ENCODE peak calls at places on chromosomes 2 and 18, in nine cellular contexts. One of them, this sample, is unnamed.

GRCh38 chr18:30358545-30358944 is 684.0 kb downstream of the DSC3 start:
- DNase-seq in ovary: no peak
- DNase-seq in HAP-1: no peak
- DNase-seq in uterus: no peak
- DNase-seq in tibial artery: no peak
- DNase-seq in transverse colon: no peak
- DNase-seq in MM.1S: no peak
- DNase-seq in GM23248: peak; percentile 39
- DNase-seq in endodermal cell: no peak
- DNase-seq in this sample: no peak

GRCh38 chr2:239731998-239732665 is 293.0 kb downstream of the NDUFA10 start:
- DNase-seq in tibial artery: peak; percentile 33
- DNase-seq in HAP-1: no peak
- DNase-seq in ovary: no peak
- DNase-seq in transverse colon: no peak
- DNase-seq in GM23248: no peak
- DNase-seq in endodermal cell: no peak
- DNase-seq in uterus: no peak
- DNase-seq in MM.1S: no peak
- DNase-seq in this sample: no peak

GRCh38 chr2:51534176-51534575 is 502.2 kb upstream of the NRXN1 start:
- DNase-seq in tibial artery: no peak
- DNase-seq in uterus: no peak
- DNase-seq in transverse colon: no peak
- DNase-seq in MM.1S: no peak
- DNase-seq in HAP-1: no peak
- DNase-seq in ovary: no peak
- DNase-seq in endodermal cell: no peak
- DNase-seq in GM23248: no peak
- DNase-seq in this sample: no peak

GRCh38 chr2:157628532-157629415 is at the start of gene ACVR1C:
- DNase-seq in MM.1S: peak; percentile 84
- DNase-seq in ovary: peak; percentile 51
- DNase-seq in transverse colon: peak; percentile 90
- DNase-seq in tibial artery: peak; percentile 70
- DNase-seq in GM23248: peak; percentile 79
- DNase-seq in HAP-1: peak; percentile 82
- DNase-seq in uterus: peak; percentile 15
- DNase-seq in endodermal cell: peak; percentile 97
- DNase-seq in this sample: peak; percentile 58

GRCh38 chr2:24365051-24365450 is 4.7 kb upstream of the ITSN2 start:
- DNase-seq in tibial artery: peak; percentile 92
- DNase-seq in MM.1S: no peak
- DNase-seq in ovary: peak; percentile 63
- DNase-seq in HAP-1: no peak
- DNase-seq in transverse colon: peak; percentile 86
- DNase-seq in endodermal cell: no peak
- DNase-seq in uterus: peak; percentile 69
- DNase-seq in GM23248: peak; percentile 26
- DNase-seq in this sample: peak; percentile 61

GRCh38 chr2:16466821-16467151 is 198.8 kb downstream of the CYRIA start:
- DNase-seq in tibial artery: no peak
- DNase-seq in ovary: no peak
- DNase-seq in transverse colon: no peak
- DNase-seq in uterus: no peak
- DNase-seq in GM23248: no peak
- DNase-seq in MM.1S: no peak
- DNase-seq in endodermal cell: no peak
- DNase-seq in HAP-1: no peak
- DNase-seq in this sample: no peak

GRCh38 chr18:7202119-7202680 is 28.7 kb upstream of the LRRC30 start:
- DNase-seq in GM23248: no peak
- DNase-seq in tibial artery: no peak
- DNase-seq in transverse colon: no peak
- DNase-seq in ovary: no peak
- DNase-seq in endodermal cell: no peak
- DNase-seq in HAP-1: no peak
- DNase-seq in uterus: no peak
- DNase-seq in MM.1S: no peak
- DNase-seq in this sample: no peak

GRCh38 chr2:8692783-8693768 is 11.2 kb downstream of the ID2 start:
- DNase-seq in ovary: peak; percentile 47
- DNase-seq in endodermal cell: peak; percentile 91
- DNase-seq in MM.1S: no peak
- DNase-seq in HAP-1: peak; percentile 70
- DNase-seq in transverse colon: peak; percentile 62
- DNase-seq in tibial artery: no peak
- DNase-seq in GM23248: no peak
- DNase-seq in uterus: no peak
- DNase-seq in this sample: no peak

GRCh38 chr18:73043231-73044000 is 175.6 kb upstream of the NETO1 start:
- DNase-seq in HAP-1: no peak
- DNase-seq in GM23248: no peak
- DNase-seq in uterus: no peak
- DNase-seq in tibial artery: no peak
- DNase-seq in MM.1S: no peak
- DNase-seq in transverse colon: no peak
- DNase-seq in endodermal cell: no peak
- DNase-seq in ovary: no peak
- DNase-seq in this sample: no peak

GRCh38 chr2:167825664-167826063 is 421.7 kb downstream of the STK39 start:
- DNase-seq in transverse colon: no peak
- DNase-seq in GM23248: no peak
- DNase-seq in ovary: no peak
- DNase-seq in tibial artery: no peak
- DNase-seq in MM.1S: no peak
- DNase-seq in HAP-1: no peak
- DNase-seq in uterus: no peak
- DNase-seq in endodermal cell: no peak
- DNase-seq in this sample: no peak

GRCh38 chr2:200417389-200417788 is 92.5 kb downstream of the KCTD18 start:
- DNase-seq in HAP-1: no peak
- DNase-seq in MM.1S: no peak
- DNase-seq in transverse colon: no peak
- DNase-seq in ovary: no peak
- DNase-seq in endodermal cell: no peak
- DNase-seq in tibial artery: no peak
- DNase-seq in GM23248: no peak
- DNase-seq in uterus: no peak
- DNase-seq in this sample: no peak

GRCh38 chr2:47174731-47175361 is 19.7 kb upstream of the STPG4 start:
- DNase-seq in GM23248: peak; percentile 82
- DNase-seq in HAP-1: peak; percentile 65
- DNase-seq in tibial artery: peak; percentile 74
- DNase-seq in ovary: peak; percentile 40
- DNase-seq in endodermal cell: peak; percentile 54
- DNase-seq in uterus: peak; percentile 57
- DNase-seq in transverse colon: peak; percentile 82
- DNase-seq in MM.1S: peak; percentile 75
- DNase-seq in this sample: peak; percentile 46

GRCh38 chr2:197799072-197799471 is 5.3 kb upstream of the PLCL1 start:
- DNase-seq in ovary: no peak
- DNase-seq in HAP-1: no peak
- DNase-seq in MM.1S: no peak
- DNase-seq in GM23248: no peak
- DNase-seq in endodermal cell: no peak
- DNase-seq in tibial artery: no peak
- DNase-seq in transverse colon: no peak
- DNase-seq in uterus: no peak
- DNase-seq in this sample: no peak

GRCh38 chr18:68104036-68104435 is 587.5 kb upstream of the DSEL start:
- DNase-seq in uterus: no peak
- DNase-seq in MM.1S: no peak
- DNase-seq in GM23248: no peak
- DNase-seq in transverse colon: no peak
- DNase-seq in HAP-1: no peak
- DNase-seq in endodermal cell: no peak
- DNase-seq in tibial artery: no peak
- DNase-seq in ovary: no peak
- DNase-seq in this sample: no peak

GRCh38 chr2:213416832-213417231 is 132.6 kb downstream of the SPAG16 start:
- DNase-seq in tibial artery: no peak
- DNase-seq in endodermal cell: no peak
- DNase-seq in transverse colon: no peak
- DNase-seq in HAP-1: no peak
- DNase-seq in GM23248: no peak
- DNase-seq in MM.1S: no peak
- DNase-seq in ovary: no peak
- DNase-seq in uterus: no peak
- DNase-seq in this sample: no peak

DNA sequence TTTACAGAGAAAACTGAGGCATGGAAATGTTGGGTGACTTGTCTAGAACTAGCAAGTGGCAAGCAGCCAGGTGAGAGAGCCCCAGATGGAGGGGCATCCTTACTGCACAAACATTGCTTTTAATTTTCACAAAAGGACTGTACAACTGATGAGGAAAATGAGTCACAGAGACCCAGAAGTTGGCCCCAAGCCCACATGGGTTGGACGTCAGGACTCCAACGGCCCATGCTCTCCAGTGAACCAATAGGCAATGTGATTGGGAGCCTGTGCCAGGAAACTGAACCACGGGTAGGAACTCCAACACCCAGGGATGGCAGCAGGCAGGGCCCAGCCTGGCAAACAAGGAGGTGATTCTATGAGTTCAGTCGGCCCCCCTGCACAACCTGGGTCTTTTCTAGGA is 50.8 kb downstream of the PID1 start:
- DNase-seq in ovary: no peak
- DNase-seq in GM23248: peak; percentile 1
- DNase-seq in endodermal cell: no peak
- DNase-seq in MM.1S: no peak
- DNase-seq in transverse colon: no peak
- DNase-seq in uterus: no peak
- DNase-seq in HAP-1: no peak
- DNase-seq in tibial artery: no peak
- DNase-seq in this sample: no peak
- H3K36me3 ChIP-seq in ovary: no peaks in the 10 kb centered on the region
- H3K36me3 ChIP-seq in GM23248: no peaks in the 10 kb centered on the region
- H3K36me3 ChIP-seq in endodermal cell: no peaks in the 10 kb centered on the region
- H3K36me3 ChIP-seq in MM.1S: no peaks in the 10 kb centered on the region
- H3K36me3 ChIP-seq in transverse colon: no peaks in the 10 kb centered on the region
- H3K36me3 ChIP-seq in uterus: no peaks in the 10 kb centered on the region
- H3K36me3 ChIP-seq in HAP-1: no peaks in the 10 kb centered on the region
- H3K36me3 ChIP-seq in tibial artery: no peaks in the 10 kb centered on the region
- H3K36me3 ChIP-seq in this sample: peaks cover 13% of the 10 kb centered on the region

DNA sequence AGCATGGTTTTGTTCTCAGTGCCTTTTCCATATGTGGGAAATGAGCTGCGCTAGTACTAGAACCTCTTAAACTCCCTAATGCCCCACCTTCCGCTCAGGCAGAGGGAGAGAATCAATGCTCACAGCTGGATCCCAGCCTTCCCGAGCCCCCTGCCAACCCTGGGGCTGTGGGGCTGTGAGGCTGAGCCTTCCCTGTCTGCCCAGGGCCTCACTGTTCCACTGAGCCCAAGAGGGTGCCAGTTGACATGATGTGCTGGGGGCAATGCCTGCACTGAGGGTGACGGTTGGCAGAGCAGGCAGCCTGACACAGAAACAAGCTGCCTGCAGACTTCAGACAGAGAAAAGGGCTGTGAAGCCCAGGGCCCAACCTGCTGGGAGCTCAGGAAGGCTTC is 602.4 kb upstream of the RAB6C start:
- DNase-seq in GM23248: no peak
- DNase-seq in HAP-1: no peak
- DNase-seq in uterus: no peak
- DNase-seq in tibial artery: no peak
- DNase-seq in transverse colon: no peak
- DNase-seq in ovary: no peak
- DNase-seq in MM.1S: no peak
- DNase-seq in endodermal cell: no peak
- DNase-seq in this sample: no peak
- H3K9me3 ChIP-seq in GM23248: no peaks in the 10 kb centered on the region
- H3K9me3 ChIP-seq in HAP-1: no peaks in the 10 kb centered on the region
- H3K9me3 ChIP-seq in uterus: no peaks in the 10 kb centered on the region
- H3K9me3 ChIP-seq in tibial artery: peaks cover 5% of the 10 kb centered on the region
- H3K9me3 ChIP-seq in transverse colon: no peaks in the 10 kb centered on the region
- H3K9me3 ChIP-seq in ovary: no peaks in the 10 kb centered on the region
- H3K9me3 ChIP-seq in MM.1S: no peaks in the 10 kb centered on the region
- H3K9me3 ChIP-seq in endodermal cell: no peaks in the 10 kb centered on the region
- H3K9me3 ChIP-seq in this sample: no peaks in the 10 kb centered on the region

GRCh38 chr2:230358305-230358704 is 31.3 kb downstream of the SP140L start:
- DNase-seq in uterus: no peak
- DNase-seq in HAP-1: no peak
- DNase-seq in MM.1S: no peak
- DNase-seq in GM23248: peak; percentile 74
- DNase-seq in tibial artery: no peak
- DNase-seq in endodermal cell: no peak
- DNase-seq in ovary: no peak
- DNase-seq in transverse colon: no peak
- DNase-seq in this sample: peak; percentile 48

GRCh38 chr2:230360028-230360427 is 33.0 kb downstream of the SP140L start:
- DNase-seq in uterus: no peak
- DNase-seq in transverse colon: no peak
- DNase-seq in tibial artery: no peak
- DNase-seq in ovary: no peak
- DNase-seq in MM.1S: no peak
- DNase-seq in endodermal cell: no peak
- DNase-seq in GM23248: no peak
- DNase-seq in HAP-1: no peak
- DNase-seq in this sample: no peak

GRCh38 chr2:230356084-230356483 is 29.1 kb downstream of the SP140L start:
- DNase-seq in tibial artery: no peak
- DNase-seq in uterus: no peak
- DNase-seq in MM.1S: no peak
- DNase-seq in transverse colon: no peak
- DNase-seq in ovary: no peak
- DNase-seq in GM23248: peak; percentile 51
- DNase-seq in endodermal cell: no peak
- DNase-seq in HAP-1: no peak
- DNase-seq in this sample: no peak
- H3K36me3 ChIP-seq in tibial artery: peaks cover 29% of the 10 kb centered on the region
- H3K36me3 ChIP-seq in uterus: no peaks in the 10 kb centered on the region
- H3K36me3 ChIP-seq in MM.1S: no peaks in the 10 kb centered on the region
- H3K36me3 ChIP-seq in transverse colon: no peaks in the 10 kb centered on the region
- H3K36me3 ChIP-seq in ovary: no peaks in the 10 kb centered on the region
- H3K36me3 ChIP-seq in GM23248: no peaks in the 10 kb centered on the region
- H3K36me3 ChIP-seq in endodermal cell: no peaks in the 10 kb centered on the region
- H3K36me3 ChIP-seq in HAP-1: no peaks in the 10 kb centered on the region
- H3K36me3 ChIP-seq in this sample: peaks cover 23% of the 10 kb centered on the region

DNA sequence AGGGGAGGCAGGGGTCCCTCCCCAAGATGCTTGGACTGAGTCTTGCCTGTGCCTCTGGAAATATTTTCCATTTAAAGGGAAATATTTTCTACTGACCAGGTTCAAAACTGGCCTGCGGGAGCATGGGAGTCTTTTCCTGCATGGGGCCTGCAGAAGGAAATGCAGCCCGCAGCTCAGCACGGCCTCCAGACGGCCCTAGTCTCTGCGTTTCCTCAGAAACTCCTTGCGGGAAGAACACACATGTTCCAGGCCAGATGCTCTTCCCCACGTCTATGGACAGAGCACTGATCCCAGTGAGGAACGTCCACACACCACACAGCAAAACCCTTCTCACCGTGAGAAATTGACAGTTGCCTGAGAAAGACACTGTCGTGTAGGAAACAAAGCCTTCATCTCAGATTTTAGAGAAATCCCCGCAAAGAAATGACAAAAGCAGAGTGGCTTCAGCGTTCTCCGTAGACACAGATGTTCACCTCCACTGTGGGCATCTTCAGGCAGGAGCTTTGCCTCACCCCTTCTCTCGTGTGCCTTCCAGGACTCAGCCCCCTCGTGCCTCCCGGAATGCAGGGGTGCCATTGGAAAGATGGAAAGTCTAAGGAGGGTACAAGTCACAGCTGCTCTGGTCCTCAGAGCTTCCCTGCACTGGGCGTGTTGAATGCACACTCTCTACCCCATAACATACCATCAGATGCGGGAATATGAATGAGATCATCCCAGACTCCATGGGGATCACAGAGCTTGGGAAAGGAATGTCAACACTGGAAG is 438.8 kb upstream of the SALL3 start:
- DNase-seq in HAP-1: no peak
- DNase-seq in transverse colon: no peak
- DNase-seq in MM.1S: no peak
- DNase-seq in endodermal cell: peak; percentile 20
- DNase-seq in ovary: no peak
- DNase-seq in tibial artery: no peak
- DNase-seq in GM23248: no peak
- DNase-seq in uterus: no peak
- DNase-seq in this sample: no peak
- H3K9me3 ChIP-seq in HAP-1: no peaks in the 10 kb centered on the region
- H3K9me3 ChIP-seq in transverse colon: no peaks in the 10 kb centered on the region
- H3K9me3 ChIP-seq in MM.1S: no peaks in the 10 kb centered on the region
- H3K9me3 ChIP-seq in endodermal cell: no peaks in the 10 kb centered on the region
- H3K9me3 ChIP-seq in ovary: no peaks in the 10 kb centered on the region
- H3K9me3 ChIP-seq in tibial artery: no peaks in the 10 kb centered on the region
- H3K9me3 ChIP-seq in GM23248: peaks cover 3% of the 10 kb centered on the region
- H3K9me3 ChIP-seq in uterus: no peaks in the 10 kb centered on the region
- H3K9me3 ChIP-seq in this sample: no peaks in the 10 kb centered on the region